ENCODE peak calls at places on chromosomes 7 and 10, in four cellular contexts. One of them, this sample, is unnamed.
A peak's percentile ranks its signal among the peaks of the same experiment; 100 is the strongest.

GRCh38 chr10:33238643-33239042 is 95.8 kb downstream of the NRP1 start:
- DNase-seq in tibial artery: no peak
- DNase-seq in GM23248: peak; percentile 91
- DNase-seq in AG04450: peak; percentile 68
- DNase-seq in this sample: peak; percentile 75

GRCh38 chr7:114931656-114932011 is 9.7 kb downstream of the MDFIC start:
- DNase-seq in GM23248: no peak
- DNase-seq in tibial artery: no peak
- DNase-seq in AG04450: no peak
- DNase-seq in this sample: no peak

GRCh38 chr7:70776627-70777101 is 355.3 kb upstream of the GALNT17 start:
- DNase-seq in AG04450: no peak
- DNase-seq in GM23248: peak; percentile 47
- DNase-seq in tibial artery: no peak
- DNase-seq in this sample: no peak

GRCh38 chr7:105648561-105649401 is 67.5 kb upstream of the EFCAB10 start:
- DNase-seq in GM23248: peak; percentile 35
- DNase-seq in AG04450: no peak
- DNase-seq in tibial artery: no peak
- DNase-seq in this sample: peak; percentile 89

GRCh38 chr7:127389321-127389720 is 3.2 kb downstream of the ZNF800 start:
- DNase-seq in GM23248: no peak
- DNase-seq in tibial artery: no peak
- DNase-seq in AG04450: no peak
- DNase-seq in this sample: no peak

GRCh38 chr7:44290250-44290616 is 35.2 kb downstream of the CAMK2B start:
- DNase-seq in tibial artery: peak; percentile 5
- DNase-seq in AG04450: no peak
- DNase-seq in GM23248: no peak
- DNase-seq in this sample: no peak

GRCh38 chr7:74175270-74175803 is 1.2 kb downstream of the EIF4H start:
- DNase-seq in tibial artery: no peak
- DNase-seq in AG04450: no peak
- DNase-seq in GM23248: no peak
- DNase-seq in this sample: no peak

GRCh38 chr7:128860158-128861073 is 2.2 kb upstream of the ATP6V1F start:
- DNase-seq in tibial artery: no peak
- DNase-seq in AG04450: peak; percentile 46
- DNase-seq in GM23248: peak; percentile 73
- DNase-seq in this sample: no peak

GRCh38 chr10:21087476-21087875 is 190.4 kb upstream of the NEBL start:
- DNase-seq in AG04450: no peak
- DNase-seq in GM23248: no peak
- DNase-seq in tibial artery: no peak
- DNase-seq in this sample: no peak

GRCh38 chr10:624312-624604 is 65.2 kb downstream of the DIP2C start:
- DNase-seq in GM23248: no peak
- DNase-seq in tibial artery: no peak
- DNase-seq in AG04450: no peak
- DNase-seq in this sample: no peak

GRCh38 chr7:76315372-76315771 is 12.9 kb downstream of the HSPB1 start:
- DNase-seq in AG04450: no peak
- DNase-seq in GM23248: no peak
- DNase-seq in tibial artery: no peak
- DNase-seq in this sample: no peak

GRCh38 chr10:131640045-131640644 is 260.7 kb upstream of the PPP2R2D start:
- DNase-seq in tibial artery: no peak
- DNase-seq in GM23248: no peak
- DNase-seq in AG04450: no peak
- DNase-seq in this sample: no peak

GRCh38 chr7:77348371-77348813 is 67.8 kb downstream of the GSAP start:
- DNase-seq in tibial artery: no peak
- DNase-seq in GM23248: peak; percentile 66
- DNase-seq in AG04450: peak; percentile 29
- DNase-seq in this sample: no peak

GRCh38 chr7:130921391-130922180 is 187.6 kb upstream of the KLF14 start:
- DNase-seq in AG04450: peak; percentile 80
- DNase-seq in GM23248: peak; percentile 80
- DNase-seq in tibial artery: peak; percentile 67
- DNase-seq in this sample: no peak

GRCh38 chr7:27953777-27954176 is 213.8 kb downstream of the TAX1BP1 start:
- DNase-seq in tibial artery: no peak
- DNase-seq in AG04450: no peak
- DNase-seq in GM23248: no peak
- DNase-seq in this sample: no peak

GRCh38 chr10:112875474-112876267 is 74.4 kb upstream of the TCF7L2 start:
- DNase-seq in AG04450: peak; percentile 34
- DNase-seq in GM23248: peak; percentile 75
- DNase-seq in tibial artery: no peak
- DNase-seq in this sample: peak; percentile 1

GRCh38 chr7:121992046-121992445 is 119.1 kb downstream of the PTPRZ1 start:
- DNase-seq in GM23248: no peak
- DNase-seq in tibial artery: no peak
- DNase-seq in AG04450: no peak
- DNase-seq in this sample: no peak

GRCh38 chr7:139431010-139431409 is 52.5 kb downstream of the KLRG2 start:
- DNase-seq in GM23248: no peak
- DNase-seq in tibial artery: no peak
- DNase-seq in AG04450: no peak
- DNase-seq in this sample: peak; percentile 80

GRCh38 chr7:110852156-110852858 is 238.6 kb upstream of the LRRN3 start:
- DNase-seq in tibial artery: no peak
- DNase-seq in AG04450: no peak
- DNase-seq in GM23248: no peak
- DNase-seq in this sample: no peak

GRCh38 chr10:9342865-9343450 is 1288.5 kb downstream of the GATA3 start:
- DNase-seq in tibial artery: no peak
- DNase-seq in GM23248: peak; percentile 66
- DNase-seq in AG04450: peak; percentile 10
- DNase-seq in this sample: peak; percentile 3

GRCh38 chr7:131231381-131232220 is 96.1 kb upstream of the MKLN1 start:
- DNase-seq in AG04450: peak; percentile 41
- DNase-seq in tibial artery: peak; percentile 38
- DNase-seq in GM23248: peak; percentile 44
- DNase-seq in this sample: no peak

GRCh38 chr7:140697447-140698143 is 1.1 kb downstream of the NDUFB2 start:
- DNase-seq in tibial artery: no peak
- DNase-seq in AG04450: no peak
- DNase-seq in GM23248: peak; percentile 81
- DNase-seq in this sample: no peak

GRCh38 chr7:87877641-87878040 is 1.3 kb downstream of the DBF4 start:
- DNase-seq in tibial artery: no peak
- DNase-seq in GM23248: peak; percentile 26
- DNase-seq in AG04450: no peak
- DNase-seq in this sample: no peak

GRCh38 chr7:157043745-157044144 is 33.3 kb upstream of the MNX1 start:
- DNase-seq in tibial artery: peak; percentile 28
- DNase-seq in AG04450: peak; percentile 1
- DNase-seq in GM23248: peak; percentile 95
- DNase-seq in this sample: no peak

GRCh38 chr7:142349670-142350405 is 92.0 kb upstream of the PRSS58 start:
- DNase-seq in tibial artery: no peak
- DNase-seq in GM23248: no peak
- DNase-seq in AG04450: no peak
- DNase-seq in this sample: peak; percentile 20

GRCh38 chr7:18580945-18581344 is 85.4 kb downstream of the HDAC9 start:
- DNase-seq in tibial artery: no peak
- DNase-seq in AG04450: no peak
- DNase-seq in GM23248: no peak
- DNase-seq in this sample: no peak

GRCh38 chr10:21803374-21803773 is 200.2 kb downstream of the DNAJC1 start:
- DNase-seq in GM23248: no peak
- DNase-seq in AG04450: no peak
- DNase-seq in tibial artery: no peak
- DNase-seq in this sample: no peak

GRCh38 chr10:95513008-95513589 is 48.1 kb downstream of the SORBS1 start:
- DNase-seq in AG04450: no peak
- DNase-seq in tibial artery: no peak
- DNase-seq in GM23248: no peak
- DNase-seq in this sample: no peak

GRCh38 chr7:108263364-108263951 is 133.3 kb upstream of the LAMB4 start:
- DNase-seq in GM23248: no peak
- DNase-seq in AG04450: no peak
- DNase-seq in tibial artery: no peak
- DNase-seq in this sample: no peak

GRCh38 chr10:118362103-118362502 is 20.0 kb upstream of the FAM204A start:
- DNase-seq in tibial artery: no peak
- DNase-seq in AG04450: no peak
- DNase-seq in GM23248: no peak
- DNase-seq in this sample: no peak

GRCh38 chr10:52649471-52649870 is 123.1 kb downstream of the MBL2 start:
- DNase-seq in AG04450: no peak
- DNase-seq in GM23248: no peak
- DNase-seq in tibial artery: no peak
- DNase-seq in this sample: no peak

GRCh38 chr10:6271663-6272062 is 68.9 kb downstream of the PFKFB3 start:
- DNase-seq in GM23248: no peak
- DNase-seq in AG04450: no peak
- DNase-seq in tibial artery: no peak
- DNase-seq in this sample: no peak

GRCh38 chr10:79260803-79261740 is 86.2 kb upstream of the PPIF start:
- DNase-seq in AG04450: peak; percentile 62
- DNase-seq in tibial artery: no peak
- DNase-seq in GM23248: no peak
- DNase-seq in this sample: no peak

GRCh38 chr7:121202125-121202524 is 126.7 kb upstream of the WNT16 start:
- DNase-seq in GM23248: no peak
- DNase-seq in tibial artery: no peak
- DNase-seq in AG04450: no peak
- DNase-seq in this sample: no peak

GRCh38 chr10:23051855-23052309 is 43.5 kb upstream of the MSRB2 start:
- DNase-seq in tibial artery: no peak
- DNase-seq in GM23248: no peak
- DNase-seq in AG04450: no peak
- DNase-seq in this sample: peak; percentile 53

GRCh38 chr10:23051278-23051677 is 44.1 kb upstream of the MSRB2 start:
- DNase-seq in GM23248: no peak
- DNase-seq in tibial artery: no peak
- DNase-seq in AG04450: no peak
- DNase-seq in this sample: no peak

GRCh38 chr10:23046032-23046431 is 49.3 kb upstream of the MSRB2 start:
- DNase-seq in GM23248: no peak
- DNase-seq in tibial artery: no peak
- DNase-seq in AG04450: no peak
- DNase-seq in this sample: no peak

GRCh38 chr10:23048191-23048590 is 47.2 kb upstream of the MSRB2 start:
- DNase-seq in tibial artery: no peak
- DNase-seq in GM23248: no peak
- DNase-seq in AG04450: no peak
- DNase-seq in this sample: no peak

DNA sequence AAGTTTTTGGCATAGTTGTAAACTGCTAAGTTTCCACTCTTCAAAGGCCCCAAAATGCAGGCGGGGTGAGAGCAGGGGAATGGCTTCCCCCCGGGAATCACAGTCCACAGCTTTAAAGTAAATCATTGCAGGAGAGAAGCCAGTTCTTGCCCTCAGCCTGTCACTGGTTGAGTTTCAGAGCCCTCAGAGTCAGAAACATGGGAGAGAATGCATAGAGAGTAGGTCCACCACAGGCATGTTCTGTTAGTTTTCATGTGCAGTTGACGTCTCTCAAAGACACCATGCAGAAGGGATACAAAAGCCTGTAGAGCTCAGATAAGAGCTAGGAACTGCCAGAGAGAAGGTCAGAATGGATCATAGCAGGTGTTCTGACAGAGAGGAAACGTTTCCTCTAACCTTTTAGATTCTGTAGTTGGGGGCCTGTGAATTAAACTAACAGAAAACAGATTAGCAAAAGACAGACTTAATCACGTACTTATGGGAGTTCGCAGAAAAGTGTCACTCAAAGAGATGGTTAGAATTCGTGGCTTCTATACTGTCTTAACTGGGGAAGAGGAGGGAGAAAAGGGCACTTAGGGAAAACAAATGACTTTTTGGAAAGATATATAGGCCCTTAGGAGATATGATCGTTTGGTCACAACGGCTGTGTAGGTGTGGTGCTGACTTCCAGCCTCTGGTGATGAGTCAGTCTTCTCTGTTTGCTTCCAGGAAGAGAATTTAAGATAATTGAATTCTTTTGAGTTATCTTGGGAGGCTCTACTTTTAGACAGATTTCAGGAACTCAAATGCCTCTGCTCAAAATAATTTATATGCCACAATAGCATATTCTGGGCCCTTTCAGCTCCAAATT is 48.0 kb upstream of the MSRB2 start:
- DNase-seq in AG04450: no peak
- DNase-seq in tibial artery: no peak
- DNase-seq in GM23248: peak; percentile 48
- DNase-seq in this sample: peak; percentile 57
- H3K27ac ChIP-seq in AG04450: no peak overlapping the region
- H3K27ac ChIP-seq in tibial artery: no peak overlapping the region
- H3K27ac ChIP-seq in GM23248: no peak overlapping the region
- H3K27ac ChIP-seq in this sample: no peak overlapping the region

DNA sequence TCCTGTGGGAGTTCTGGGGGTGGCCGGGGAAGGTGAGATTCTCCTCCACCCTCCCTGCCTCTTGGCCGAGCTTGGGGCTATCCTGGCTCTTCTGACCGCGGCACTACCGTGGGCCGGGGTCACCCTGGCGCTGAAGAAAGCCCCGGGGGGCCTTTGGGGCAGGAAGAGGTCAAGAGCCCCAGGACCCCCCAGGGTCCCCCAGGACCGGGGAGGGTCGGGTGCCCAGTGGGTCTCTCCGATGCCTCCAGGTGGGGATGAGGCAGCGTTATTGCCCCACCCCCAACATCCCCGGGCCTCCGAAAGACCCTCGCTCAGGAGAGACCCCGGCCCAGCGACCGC is 439 bp upstream of the KNDC1 start:
- DNase-seq in tibial artery: no peak
- DNase-seq in AG04450: no peak
- DNase-seq in GM23248: no peak
- DNase-seq in this sample: no peak
- H3K27me3 ChIP-seq in tibial artery: no peaks in the 10 kb centered on the region
- H3K27me3 ChIP-seq in AG04450: peaks cover 25% of the 10 kb centered on the region
- H3K27me3 ChIP-seq in GM23248: peaks cover 13% of the 10 kb centered on the region
- H3K27me3 ChIP-seq in this sample: peaks cover 4% of the 10 kb centered on the region

GRCh38 chr10:24616536-24616935 is 107.2 kb downstream of the ARHGAP21 start:
- DNase-seq in AG04450: no peak
- DNase-seq in tibial artery: no peak
- DNase-seq in GM23248: peak; percentile 80
- DNase-seq in this sample: no peak
- H3K27ac ChIP-seq in AG04450: no peak overlapping the region
- H3K27ac ChIP-seq in tibial artery: no peak overlapping the region
- H3K27ac ChIP-seq in GM23248: peak overlapping the region; percentile 67
- H3K27ac ChIP-seq in this sample: no peak overlapping the region

GRCh38 chr10:110643670-110644597 is at the start of gene RBM20:
- DNase-seq in AG04450: no peak
- DNase-seq in GM23248: peak; percentile 58
- DNase-seq in tibial artery: no peak
- DNase-seq in this sample: no peak

GRCh38 chr10:110642980-110643655 is 1.0 kb upstream of the RBM20 start:
- DNase-seq in AG04450: no peak
- DNase-seq in tibial artery: no peak
- DNase-seq in GM23248: no peak
- DNase-seq in this sample: no peak

GRCh38 chr10:110644598-110645462 is 694 bp downstream of the RBM20 start:
- DNase-seq in tibial artery: no peak
- DNase-seq in AG04450: no peak
- DNase-seq in GM23248: no peak
- DNase-seq in this sample: no peak

GRCh38 chr10:110641256-110641655 is 2.9 kb upstream of the RBM20 start:
- DNase-seq in GM23248: no peak
- DNase-seq in AG04450: no peak
- DNase-seq in tibial artery: no peak
- DNase-seq in this sample: peak; percentile 35

GRCh38 chr10:110642204-110642979 is 1.7 kb upstream of the RBM20 start:
- DNase-seq in AG04450: no peak
- DNase-seq in tibial artery: no peak
- DNase-seq in GM23248: no peak
- DNase-seq in this sample: no peak
- H3K27me3 ChIP-seq in AG04450: peaks cover 44% of the 10 kb centered on the region
- H3K27me3 ChIP-seq in tibial artery: peaks cover 3% of the 10 kb centered on the region
- H3K27me3 ChIP-seq in GM23248: peaks cover 64% of the 10 kb centered on the region
- H3K27me3 ChIP-seq in this sample: no peaks in the 10 kb centered on the region